ENCODE peak calls at places on chromosomes 12 and 14, in six cellular contexts. K is stimulated activated CD4-positive, alpha-beta T cell treated with anti-CD3 and anti-CD28 coated beads, TNF-alpha, amount 100 ng/mL, for 48 hours; Z is upper lobe of right lung; N is cardiac muscle cell; B is EH; W is iris pigment epithelial cell. Q is an unnamed sample.

GRCh38 chr12:11773889-11774677 is 124.6 kb downstream of the ETV6 start:
- DNase-seq in K (no peak), Z (peak; percentile 67), N (no peak), B (no peak), W (no peak), Q (no peak)

GRCh38 chr14:52547526-52547925 is 4.8 kb downstream of the TXNDC16 start:
- DNase-seq in K (no peak), Z (no peak), N (no peak), B (no peak), W (no peak), Q (no peak)

GRCh38 chr14:100882026-100882967 is 21.2 kb downstream of the RTL1 start:
- DNase-seq in K (no peak), Z (peak; percentile 52), N (no peak), B (no peak), W (no peak), Q (no peak)

GRCh38 chr14:26276757-26277156 is 321.1 kb downstream of the NOVA1 start:
- DNase-seq in K (no peak), Z (no peak), N (peak; percentile 48), B (no peak), W (no peak), Q (no peak)

GRCh38 chr14:91403069-91403600 is 14.5 kb downstream of the CCDC88C start:
- DNase-seq in K (no peak), Z (no peak), N (no peak), B (no peak), W (no peak), Q (no peak)

GRCh38 chr12:42669471-42669997 is 80.0 kb upstream of the PRICKLE1 start:
- DNase-seq in K (no peak), Z (no peak), N (peak; percentile 52), B (peak; percentile 43), W (no peak), Q (no peak)

GRCh38 chr14:72545411-72546311 is 348.2 kb downstream of the DPF3 start:
- DNase-seq in K (no peak), Z (no peak), N (no peak), B (no peak), W (no peak), Q (peak; percentile 23)

GRCh38 chr14:81565441-81566290 is 32.0 kb upstream of the SEL1L start:
- DNase-seq in K (no peak), Z (no peak), N (peak; percentile 50), B (no peak), W (peak; percentile 24), Q (peak; percentile 8)

GRCh38 chr12:89126712-89127111 is 225.6 kb downstream of the DUSP6 start:
- DNase-seq in K (no peak), Z (no peak), N (no peak), B (peak; percentile 7), W (peak; percentile 78), Q (peak; percentile 64)

GRCh38 chr14:74881425-74882102 is at the start of gene DLST:
- DNase-seq in K (peak; percentile 79), Z (peak; percentile 94), N (peak; percentile 90), B (peak; percentile 83), W (peak; percentile 88), Q (peak; percentile 88)

GRCh38 chr12:104576980-104577925 is 120.5 kb downstream of the CHST11 start:
- DNase-seq in K (no peak), Z (no peak), N (no peak), B (peak; percentile 83), W (peak; percentile 87), Q (no peak)

GRCh38 chr14:53042480-53042879 is 91.6 kb upstream of the FERMT2 start:
- DNase-seq in K (no peak), Z (no peak), N (peak; percentile 45), B (peak; percentile 62), W (peak; percentile 82), Q (peak; percentile 61)

GRCh38 chr12:121033625-121034349 is 5.3 kb downstream of the OASL start:
- DNase-seq in K (peak; percentile 58), Z (no peak), N (no peak), B (peak; percentile 80), W (peak; percentile 34), Q (no peak)

GRCh38 chr12:132487311-132487741 is 2.6 kb upstream of the FBRSL1 start:
- DNase-seq in K (no peak), Z (no peak), N (no peak), B (no peak), W (no peak), Q (no peak)

GRCh38 chr12:1518763-1519516 is 75.4 kb downstream of the FBXL14 start:
- DNase-seq in K (no peak), Z (peak; percentile 65), N (peak; percentile 27), B (peak; percentile 89), W (peak; percentile 93), Q (peak; percentile 65)

GRCh38 chr12:4217091-4217490 is 56.5 kb upstream of the CCND2 start:
- DNase-seq in K (no peak), Z (no peak), N (no peak), B (no peak), W (no peak), Q (no peak)

GRCh38 chr12:55728185-55728931 is 451 bp downstream of the CD63 start:
- DNase-seq in K (no peak), Z (peak; percentile 93), N (peak; percentile 74), B (peak; percentile 76), W (peak; percentile 68), Q (peak; percentile 81)

GRCh38 chr12:78726854-78727253 is 137.7 kb upstream of the SYT1 start:
- DNase-seq in K (no peak), Z (no peak), N (no peak), B (no peak), W (no peak), Q (no peak)

GRCh38 chr14:68502196-68502595 is 290.7 kb downstream of the ZFP36L1 start:
- DNase-seq in K (no peak), Z (no peak), N (no peak), B (no peak), W (no peak), Q (no peak)

GRCh38 chr12:131851741-131852550 is 23.8 kb downstream of the MMP17 start:
- DNase-seq in K (no peak), Z (no peak), N (no peak), B (no peak), W (no peak), Q (no peak)

GRCh38 chr12:8648598-8649205 is 13.9 kb downstream of the MFAP5 start:
- DNase-seq in K (peak; percentile 76), Z (no peak), N (no peak), B (no peak), W (no peak), Q (no peak)

GRCh38 chr12:131091976-131092691 is 138.4 kb downstream of the ADGRD1 start:
- DNase-seq in K (no peak), Z (peak; percentile 54), N (no peak), B (no peak), W (no peak), Q (no peak)

GRCh38 chr14:83251402-83251801 is 1717.7 kb upstream of the SEL1L start:
- DNase-seq in K (no peak), Z (no peak), N (no peak), B (no peak), W (no peak), Q (peak; percentile 48)

GRCh38 chr14:98959958-98960616 is 311.9 kb downstream of the BCL11B start:
- DNase-seq in K (no peak), Z (no peak), N (peak; percentile 3), B (no peak), W (no peak), Q (no peak)

GRCh38 chr12:1384910-1385309 is 209.5 kb downstream of the FBXL14 start:
- DNase-seq in K (no peak), Z (no peak), N (no peak), B (no peak), W (peak; percentile 7), Q (no peak)

GRCh38 chr12:51534216-51534615 is 56.8 kb upstream of the SCN8A start:
- DNase-seq in K (no peak), Z (no peak), N (no peak), B (peak; percentile 30), W (no peak), Q (no peak)

GRCh38 chr12:109758406-109759075 is 44.9 kb downstream of the FAM222A start:
- DNase-seq in K (no peak), Z (peak; percentile 46), N (no peak), B (no peak), W (no peak), Q (no peak)

GRCh38 chr14:50230601-50231474 is 540 bp downstream of the SOS2 start:
- DNase-seq in K (no peak), Z (peak; percentile 82), N (peak; percentile 73), B (peak; percentile 71), W (peak; percentile 71), Q (peak; percentile 87)

GRCh38 chr12:89783321-89784060 is 74.9 kb upstream of the ATP2B1 start:
- DNase-seq in K (no peak), Z (no peak), N (peak; percentile 90), B (peak; percentile 60), W (peak; percentile 32), Q (peak; percentile 80)

GRCh38 chr12:70487440-70487839 is 121.3 kb downstream of the KCNMB4 start:
- DNase-seq in K (no peak), Z (no peak), N (no peak), B (peak; percentile 35), W (no peak), Q (no peak)

GRCh38 chr12:54660320-54660962 is 12.3 kb upstream of the DCD start:
- DNase-seq in K (no peak), Z (no peak), N (no peak), B (no peak), W (no peak), Q (no peak)

GRCh38 chr12:125276567-125276966 is 211.3 kb downstream of the AACS start:
- DNase-seq in K (no peak), Z (no peak), N (peak; percentile 44), B (no peak), W (no peak), Q (no peak)

GRCh38 chr14:66003082-66003740 is 483.0 kb upstream of the CCDC196 start:
- DNase-seq in K (no peak), Z (no peak), N (no peak), B (no peak), W (no peak), Q (no peak)

GRCh38 chr14:34372766-34373165 is 89.3 kb downstream of the SPTSSA start:
- DNase-seq in K (no peak), Z (no peak), N (no peak), B (no peak), W (no peak), Q (no peak)

GRCh38 chr14:73467800-73468199 is 9.5 kb upstream of the NUMB start:
- DNase-seq in K (peak; percentile 35), Z (no peak), N (no peak), B (no peak), W (peak; percentile 78), Q (peak; percentile 86)

GRCh38 chr12:60402996-60403395 is 807.2 kb downstream of the SLC16A7 start:
- DNase-seq in K (no peak), Z (no peak), N (no peak), B (no peak), W (no peak), Q (no peak)

GRCh38 chr14:63922696-63923421 is 70.1 kb downstream of the SYNE2 start:
- DNase-seq in K (no peak), Z (no peak), N (no peak), B (no peak), W (peak; percentile 88), Q (peak; percentile 83)